ENCODE peak calls at places on chromosomes 12 and 14, in four cellular contexts. X is CD8-positive, alpha-beta T cell; R is ovary; L is tibial artery. T is an unnamed sample.

GRCh38 chr14:98444077-98444476 is 827.9 kb downstream of the BCL11B start:
- DNase-seq in X (peak; percentile 51), R (no peak), L (no peak), T (no peak)

GRCh38 chr12:128387811-128388422 is 120.9 kb downstream of the TMEM132C start:
- DNase-seq in X (no peak), R (peak; percentile 41), L (no peak), T (no peak)

GRCh38 chr14:65258391-65258790 is 154.1 kb upstream of the FUT8 start:
- DNase-seq in X (no peak), R (no peak), L (no peak), T (no peak)

GRCh38 chr12:31323466-31324115 is 2.4 kb downstream of the SINHCAF start:
- DNase-seq in X (peak; percentile 52), R (peak; percentile 82), L (peak; percentile 41), T (peak; percentile 81)

GRCh38 chr12:112192475-112192874 is 67.1 kb downstream of the TRAFD1 start:
- DNase-seq in X (no peak), R (no peak), L (no peak), T (no peak)

GRCh38 chr14:95953111-95953724 is 76.6 kb downstream of the TUNAR start:
- DNase-seq in X (no peak), R (no peak), L (no peak), T (no peak)

GRCh38 chr14:49621114-49621881 is 699 bp downstream of the MGAT2 start:
- DNase-seq in X (peak; percentile 63), R (peak; percentile 75), L (peak; percentile 72), T (peak; percentile 66)

GRCh38 chr12:101089271-101089670 is 120.8 kb downstream of the SLC5A8 start:
- DNase-seq in X (no peak), R (no peak), L (no peak), T (no peak)

GRCh38 chr14:35159742-35160409 is 37.5 kb downstream of the PRORP start:
- DNase-seq in X (no peak), R (no peak), L (no peak), T (no peak)

GRCh38 chr12:85440273-85440672 is 160.3 kb downstream of the ALX1 start:
- DNase-seq in X (no peak), R (no peak), L (no peak), T (no peak)

GRCh38 chr12:131726-132465 is 65.3 kb downstream of the IQSEC3 start:
- DNase-seq in X (no peak), R (no peak), L (no peak), T (no peak)

GRCh38 chr12:104201238-104202001 is 14.2 kb upstream of the TXNRD1 start:
- DNase-seq in X (peak; percentile 44), R (peak; percentile 33), L (peak; percentile 37), T (peak; percentile 76)

GRCh38 chr12:116245189-116245588 is 32.3 kb downstream of the MED13L start:
- DNase-seq in X (no peak), R (no peak), L (no peak), T (no peak)

GRCh38 chr14:99432491-99432890 is 48.2 kb downstream of the SETD3 start:
- DNase-seq in X (no peak), R (no peak), L (no peak), T (no peak)

GRCh38 chr14:96117101-96117897 is 78.1 kb downstream of the C14orf132 start:
- DNase-seq in X (no peak), R (no peak), L (no peak), T (no peak)

GRCh38 chr14:50260511-50260910 is 29.1 kb upstream of the SOS2 start:
- DNase-seq in X (peak; percentile 17), R (no peak), L (no peak), T (no peak)

GRCh38 chr12:44521702-44522101 is 354.4 kb downstream of the NELL2 start:
- DNase-seq in X (no peak), R (no peak), L (no peak), T (no peak)

GRCh38 chr14:81416233-81416927 is 16.3 kb upstream of the STON2 start:
- DNase-seq in X (no peak), R (no peak), L (no peak), T (no peak)

GRCh38 chr12:93419388-93420034 is 22.2 kb downstream of the UBE2N start:
- DNase-seq in X (no peak), R (no peak), L (no peak), T (no peak)

GRCh38 chr14:90521121-90521929 is 124.5 kb downstream of the CALM1 start:
- DNase-seq in X (no peak), R (peak; percentile 67), L (no peak), T (no peak)

GRCh38 chr12:64609543-64610091 is 678 bp upstream of the RASSF3 start:
- DNase-seq in X (no peak), R (no peak), L (no peak), T (peak; percentile 51)

GRCh38 chr12:64895541-64895940 is 71.1 kb downstream of the TBC1D30 start:
- DNase-seq in X (no peak), R (no peak), L (no peak), T (no peak)

GRCh38 chr14:28766505-28767238 is at the start of gene FOXG1:
- DNase-seq in X (no peak), R (peak; percentile 30), L (no peak), T (no peak)

GRCh38 chr12:117853600-117853999 is 115.2 kb downstream of the KSR2 start:
- DNase-seq in X (no peak), R (no peak), L (no peak), T (no peak)

GRCh38 chr14:31761325-31761724 is 200.1 kb downstream of the NUBPL start:
- DNase-seq in X (no peak), R (no peak), L (no peak), T (no peak)
- H3K4me1 ChIP-seq in X (no peaks in the 10 kb centered on the region), R (no peaks in the 10 kb centered on the region), L (no peaks in the 10 kb centered on the region), T (no peaks in the 10 kb centered on the region)

DNA sequence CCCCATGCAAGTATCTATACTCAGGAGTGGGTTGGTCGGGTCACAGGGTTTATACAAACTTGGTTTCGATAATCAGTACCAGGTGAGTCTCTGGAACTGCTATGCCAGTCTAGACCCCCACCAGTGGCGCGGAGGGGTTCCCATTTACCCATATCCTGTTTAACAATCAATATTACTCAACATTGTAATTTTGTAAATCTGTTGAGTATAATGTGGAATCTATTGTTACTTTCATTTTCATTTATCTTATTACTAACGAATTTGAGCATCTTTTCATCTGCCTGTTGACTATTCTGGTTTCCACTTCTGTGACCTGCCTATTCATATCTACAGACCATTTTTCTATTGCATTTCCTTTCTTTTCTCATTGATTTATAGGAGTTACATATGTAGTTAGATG is 275.2 kb upstream of the CRY1 start:
- DNase-seq in X (no peak), R (no peak), L (no peak), T (no peak)
- H3K4me1 ChIP-seq in X (peaks cover 59% of the 10 kb centered on the region), R (no peaks in the 10 kb centered on the region), L (no peaks in the 10 kb centered on the region), T (no peaks in the 10 kb centered on the region)

GRCh38 chr14:73234586-73235394 is 2.5 kb upstream of the PAPLN start:
- DNase-seq in X (no peak), R (peak; percentile 37), L (peak; percentile 15), T (no peak)
- H3K4me1 ChIP-seq in X (peaks cover 10% of the 10 kb centered on the region), R (peaks cover 22% of the 10 kb centered on the region), L (peaks cover 28% of the 10 kb centered on the region), T (no peaks in the 10 kb centered on the region)

GRCh38 chr12:46383654-46384450 is 11.3 kb upstream of the SLC38A2 start:
- DNase-seq in X (peak; percentile 74), R (peak; percentile 95), L (peak; percentile 94), T (peak; percentile 95)

GRCh38 chr12:46386877-46387629 is 14.5 kb upstream of the SLC38A2 start:
- DNase-seq in X (no peak), R (no peak), L (peak; percentile 54), T (no peak)

GRCh38 chr12:46384451-46385301 is 12.1 kb upstream of the SLC38A2 start:
- DNase-seq in X (no peak), R (no peak), L (no peak), T (no peak)

GRCh38 chr12:46386360-46386867 is 13.8 kb upstream of the SLC38A2 start:
- DNase-seq in X (no peak), R (no peak), L (no peak), T (no peak)

DNA sequence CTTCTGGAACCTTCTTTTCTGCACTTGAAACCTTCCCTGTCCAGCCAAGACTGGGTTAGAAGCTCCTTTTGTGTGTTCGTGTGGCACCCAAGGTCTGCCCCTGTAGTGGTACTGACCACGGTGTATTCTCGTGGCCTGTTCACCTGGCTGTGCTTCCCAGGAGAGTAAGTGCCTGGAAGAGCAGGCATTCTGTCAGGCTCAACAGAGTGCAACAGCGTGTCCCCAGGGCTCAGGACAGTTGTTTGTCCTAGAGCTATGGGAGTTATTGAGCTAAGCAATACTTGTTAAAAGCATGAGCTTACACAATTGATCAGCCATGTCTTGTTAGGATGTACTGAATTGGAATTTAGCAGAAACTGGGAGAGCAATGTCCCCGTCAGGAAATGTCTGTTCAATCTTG is 12.9 kb upstream of the SLC38A2 start:
- DNase-seq in X (no peak), R (no peak), L (no peak), T (no peak)
- H3K4me1 ChIP-seq in X (peaks cover 48% of the 10 kb centered on the region), R (peaks cover 17% of the 10 kb centered on the region), L (peaks cover 55% of the 10 kb centered on the region), T (peaks cover 5% of the 10 kb centered on the region)

DNA sequence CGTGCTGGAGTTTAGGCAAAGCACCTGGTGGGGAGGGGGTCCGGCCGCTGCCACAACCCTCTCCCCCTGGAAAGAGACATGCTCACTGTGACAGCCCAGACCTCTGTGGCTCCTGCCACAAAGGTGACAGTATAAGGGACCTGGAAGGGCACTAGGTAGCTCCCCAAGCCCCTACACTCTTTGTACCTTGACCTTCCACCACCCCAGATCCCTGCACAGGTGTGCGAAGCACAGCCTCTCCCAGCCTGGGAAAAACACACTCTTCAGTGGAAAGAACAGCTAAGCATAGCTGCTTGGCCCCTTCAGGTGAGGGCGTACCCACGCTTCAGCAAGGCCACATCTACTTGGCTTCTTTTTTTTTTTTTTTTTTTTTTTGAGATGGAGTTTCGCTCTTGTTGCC is 4.9 kb upstream of the PLA2G1B start:
- DNase-seq in X (no peak), R (no peak), L (no peak), T (no peak)
- H3K4me1 ChIP-seq in X (no peaks in the 10 kb centered on the region), R (peaks cover 5% of the 10 kb centered on the region), L (no peaks in the 10 kb centered on the region), T (peaks cover 7% of the 10 kb centered on the region)

GRCh38 chr12:13171921-13172859 is 24.3 kb upstream of the EMP1 start:
- DNase-seq in X (no peak), R (no peak), L (no peak), T (no peak)

GRCh38 chr12:13175499-13175898 is 21.0 kb upstream of the EMP1 start:
- DNase-seq in X (no peak), R (no peak), L (no peak), T (no peak)

GRCh38 chr12:13173012-13173441 is 23.5 kb upstream of the EMP1 start:
- DNase-seq in X (no peak), R (no peak), L (no peak), T (no peak)

GRCh38 chr12:13170892-13171490 is 25.5 kb upstream of the EMP1 start:
- DNase-seq in X (no peak), R (no peak), L (no peak), T (no peak)

DNA sequence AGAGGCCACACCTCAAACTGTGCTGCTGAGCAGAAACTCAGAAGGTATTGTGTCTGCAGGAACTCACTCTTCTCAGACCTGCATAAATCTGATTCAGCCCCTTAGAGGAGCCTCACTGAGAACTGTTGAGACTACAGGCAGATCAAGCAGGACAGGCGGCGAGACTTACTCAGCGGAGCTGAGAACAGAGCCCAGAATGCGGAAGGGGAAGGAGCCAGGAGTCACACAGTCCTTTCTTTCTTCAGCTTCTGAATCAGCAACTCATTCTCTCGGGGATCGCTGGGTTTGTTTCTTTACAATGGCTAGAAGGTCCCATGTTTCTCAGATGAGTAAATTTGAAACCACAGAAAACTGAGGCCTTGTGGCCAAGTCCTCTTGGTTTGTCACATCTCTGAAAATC is 23.0 kb upstream of the EMP1 start:
- DNase-seq in X (no peak), R (no peak), L (peak; percentile 85), T (no peak)
- H3K4me1 ChIP-seq in X (no peaks in the 10 kb centered on the region), R (peaks cover under 1% of the 10 kb centered on the region), L (peaks cover 13% of the 10 kb centered on the region), T (peaks cover 6% of the 10 kb centered on the region)

T was measured in Peyer's patch.